ENCODE peak calls at places on chromosomes 6 and 20, in five cellular contexts. P is AG20443, S is astrocyte, O is HEK293T, H is left colon. C is an unnamed sample.

GRCh38 chr6:14619419-14619781 is 501.8 kb downstream of the CD83 start:
- DNase-seq in P (no peak), S (no peak), O (no peak), H (no peak), C (no peak)

GRCh38 chr6:11618533-11618932 is 81.0 kb downstream of the TMEM170B start:
- DNase-seq in P (no peak), S (no peak), O (peak), H (no peak), C (no peak)

GRCh38 chr6:160005861-160006540 is 37.1 kb downstream of the IGF2R start:
- DNase-seq in P (peak), S (peak), O (no peak), H (no peak), C (no peak)

GRCh38 chr20:2814587-2815051 is at the start of gene C20orf141:
- DNase-seq in P (peak), S (peak), O (no peak), H (no peak), C (no peak)

GRCh38 chr20:48384147-48384818 is 443.5 kb downstream of the PREX1 start:
- DNase-seq in P (no peak), S (no peak), O (peak), H (peak), C (no peak)

GRCh38 chr20:32312718-32313424 is 35.4 kb downstream of the KIF3B start:
- DNase-seq in P (no peak), S (no peak), O (no peak), H (no peak), C (no peak)

GRCh38 chr20:9186396-9186795 is 117.5 kb downstream of the PLCB4 start:
- DNase-seq in P (no peak), S (no peak), O (no peak), H (no peak), C (no peak)

GRCh38 chr6:138514860-138515540 is 15.7 kb upstream of the NHSL1 start:
- DNase-seq in P (no peak), S (no peak), O (no peak), H (no peak), C (no peak)

GRCh38 chr20:474581-474980 is 12.2 kb upstream of the TBC1D20 start:
- DNase-seq in P (no peak), S (no peak), O (no peak), H (no peak), C (no peak)

GRCh38 chr6:168047841-168048723 is 30.9 kb downstream of the FRMD1 start:
- DNase-seq in P (no peak), S (no peak), O (no peak), H (no peak), C (no peak)

GRCh38 chr6:37794825-37795224 is 24.7 kb upstream of the ZFAND3 start:
- DNase-seq in P (peak), S (peak), O (no peak), H (no peak), C (no peak)

GRCh38 chr20:19625416-19625815 is 132.6 kb upstream of the RIN2 start:
- DNase-seq in P (no peak), S (no peak), O (no peak), H (no peak), C (no peak)

GRCh38 chr6:46799657-46800056 is 6.5 kb downstream of the MEP1A start:
- DNase-seq in P (no peak), S (no peak), O (no peak), H (no peak), C (no peak)

GRCh38 chr6:47352966-47353365 is 43.3 kb upstream of the TNFRSF21 start:
- DNase-seq in P (no peak), S (no peak), O (no peak), H (no peak), C (no peak)

GRCh38 chr6:45691426-45691825 is 313.7 kb upstream of the SUPT3H start:
- DNase-seq in P (no peak), S (no peak), O (no peak), H (no peak), C (no peak)

GRCh38 chr20:36449663-36450062 is 91.7 kb upstream of the MYL9 start:
- DNase-seq in P (no peak), S (no peak), O (no peak), H (no peak), C (no peak)

GRCh38 chr20:49712918-49713778 is 530 bp downstream of the B4GALT5 start:
- DNase-seq in P (peak), S (no peak), O (peak), H (peak), C (no peak)

GRCh38 chr6:16544521-16544920 is 216.7 kb downstream of the ATXN1 start:
- DNase-seq in P (no peak), S (no peak), O (no peak), H (no peak), C (no peak)

GRCh38 chr6:3949531-3949930 is 100.4 kb downstream of the FAM50B start:
- DNase-seq in P (no peak), S (no peak), O (no peak), H (no peak), C (no peak)

GRCh38 chr6:786946-787763 is 94.2 kb upstream of the EXOC2 start:
- DNase-seq in P (peak), S (no peak), O (peak), H (no peak), C (peak)

GRCh38 chr6:124055986-124056385 is 252.3 kb downstream of the NKAIN2 start:
- DNase-seq in P (no peak), S (no peak), O (no peak), H (no peak), C (no peak)

GRCh38 chr6:165969184-165969583 is 198.5 kb downstream of the TBXT start:
- DNase-seq in P (no peak), S (no peak), O (no peak), H (no peak), C (no peak)

GRCh38 chr20:60569116-60569515 is 610.9 kb downstream of the CDH26 start:
- DNase-seq in P (no peak), S (no peak), O (no peak), H (no peak), C (no peak)

GRCh38 chr6:27556406-27556805 is 83.5 kb upstream of the ZNF184 start:
- DNase-seq in P (no peak), S (no peak), O (no peak), H (no peak), C (no peak)

GRCh38 chr20:48463916-48464315 is 363.9 kb downstream of the PREX1 start:
- DNase-seq in P (peak), S (peak), O (no peak), H (no peak), C (no peak)

GRCh38 chr6:3518356-3518841 is 61.5 kb upstream of the SLC22A23 start:
- DNase-seq in P (peak), S (peak), O (no peak), H (peak), C (no peak)

GRCh38 chr6:25404693-25405169 is 125.6 kb downstream of the CARMIL1 start:
- DNase-seq in P (no peak), S (no peak), O (no peak), H (peak), C (peak)

GRCh38 chr6:158220786-158221442 is 52.8 kb downstream of the GTF2H5 start:
- DNase-seq in P (peak), S (peak), O (peak), H (peak), C (peak)

GRCh38 chr6:166910601-166911000 is 45.7 kb downstream of the RNASET2 start:
- DNase-seq in P (peak), S (peak), O (no peak), H (no peak), C (no peak)

GRCh38 chr20:20363449-20364015 is 4.4 kb upstream of the INSM1 start:
- DNase-seq in P (no peak), S (no peak), O (no peak), H (no peak), C (no peak)

GRCh38 chr6:119174879-119175817 is 96.7 kb upstream of the FAM184A start:
- DNase-seq in P (peak), S (peak), O (no peak), H (no peak), C (no peak)

GRCh38 chr6:72328775-72329174 is 293.1 kb upstream of the KCNQ5 start:
- DNase-seq in P (no peak), S (no peak), O (no peak), H (no peak), C (no peak)

GRCh38 chr6:25303234-25303633 is 24.1 kb downstream of the CARMIL1 start:
- DNase-seq in P (no peak), S (no peak), O (no peak), H (no peak), C (no peak)

GRCh38 chr6:45299096-45299581 is 29.0 kb upstream of the RUNX2 start:
- DNase-seq in P (no peak), S (no peak), O (no peak), H (no peak), C (no peak)

GRCh38 chr20:33091147-33091546 is 11.7 kb downstream of the BPIFB4 start:
- DNase-seq in P (no peak), S (no peak), O (no peak), H (no peak), C (no peak)

GRCh38 chr6:33206864-33207568 is 1.3 kb upstream of the RING1 start:
- DNase-seq in P (peak), S (no peak), O (no peak), H (peak), C (no peak)

GRCh38 chr6:148854992-148855391 is 108.2 kb downstream of the UST start:
- DNase-seq in P (no peak), S (no peak), O (no peak), H (no peak), C (no peak)

GRCh38 chr6:27761391-27761790 is 150.8 kb downstream of the OR2B2 start:
- DNase-seq in P (no peak), S (no peak), O (no peak), H (no peak), C (no peak)

C was measured in GM12864.